ENCODE peak calls at places on chromosomes 4 and X, in seven cellular contexts. E, H, P, Q, B, R and O are unnamed samples.

GRCh38 chr4:3029464-3029863 is 44.9 kb downstream of the HTT-AS start:
- DNase-seq in E (no peak), H (no peak), P (no peak), Q (no peak), B (no peak), R (no peak), O (no peak)

GRCh38 chr4:145230726-145231125 is 50.3 kb upstream of the OTUD4 start:
- DNase-seq in E (no peak), H (no peak), P (no peak), Q (no peak), B (peak), R (no peak), O (no peak)

GRCh38 chr4:37982736-37983135 is 22.5 kb downstream of the PTTG2 start:
- DNase-seq in E (no peak), H (no peak), P (no peak), Q (no peak), B (no peak), R (no peak), O (no peak)

GRCh38 chr4:26802790-26803189 is 57.9 kb upstream of the STIM2 start:
- DNase-seq in E (no peak), H (no peak), P (no peak), Q (no peak), B (no peak), R (no peak), O (no peak)

GRCh38 chrX:135449637-135450550 is 28.1 kb downstream of the SMIM10L2A start:
- DNase-seq in E (no peak), H (no peak), P (no peak), Q (no peak), B (no peak), R (no peak), O (no peak)

GRCh38 chr4:47075919-47076318 is 44.6 kb downstream of the GABRB1 start:
- DNase-seq in E (no peak), H (no peak), P (no peak), Q (no peak), B (no peak), R (no peak), O (no peak)

GRCh38 chr4:10856271-10856670 is 171.7 kb upstream of the CLNK start:
- DNase-seq in E (no peak), H (no peak), P (no peak), Q (no peak), B (no peak), R (no peak), O (no peak)

GRCh38 chr4:119111296-119111695 is 24.3 kb upstream of the MYOZ2 start:
- DNase-seq in E (no peak), H (no peak), P (no peak), Q (no peak), B (no peak), R (no peak), O (no peak)